ENCODE peak calls at places on chromosomes 2 and 18, in four cellular contexts. One of them, this sample, is unnamed.
A peak's percentile ranks its signal among the peaks of the same experiment; 100 is the strongest.

GRCh38 chr2:124699001-124699565 is 674.0 kb downstream of the CNTNAP5 start:
- DNase-seq in CD4-positive, alpha-beta memory T cell: no peak
- DNase-seq in brain microvascular endothelial cell: no peak
- DNase-seq in CD4-positive, alpha-beta T cell: no peak
- DNase-seq in this sample: no peak

GRCh38 chr2:52117299-52117698 is 1085.4 kb upstream of the NRXN1 start:
- DNase-seq in CD4-positive, alpha-beta memory T cell: no peak
- DNase-seq in CD4-positive, alpha-beta T cell: no peak
- DNase-seq in brain microvascular endothelial cell: peak; percentile 9
- DNase-seq in this sample: no peak

GRCh38 chr2:197309369-197310231 is 980 bp downstream of the ANKRD44 start:
- DNase-seq in CD4-positive, alpha-beta memory T cell: peak; percentile 63
- DNase-seq in brain microvascular endothelial cell: no peak
- DNase-seq in CD4-positive, alpha-beta T cell: peak; percentile 46
- DNase-seq in this sample: no peak

GRCh38 chr2:126880825-126881224 is 17.9 kb upstream of the TEX51 start:
- DNase-seq in CD4-positive, alpha-beta T cell: no peak
- DNase-seq in brain microvascular endothelial cell: no peak
- DNase-seq in CD4-positive, alpha-beta memory T cell: no peak
- DNase-seq in this sample: no peak

GRCh38 chr2:33412920-33413319 is 63.5 kb upstream of the RASGRP3 start:
- DNase-seq in brain microvascular endothelial cell: peak; percentile 61
- DNase-seq in CD4-positive, alpha-beta T cell: no peak
- DNase-seq in CD4-positive, alpha-beta memory T cell: no peak
- DNase-seq in this sample: no peak

GRCh38 chr2:29281585-29281984 is 166.4 kb downstream of the CLIP4 start:
- DNase-seq in CD4-positive, alpha-beta memory T cell: no peak
- DNase-seq in CD4-positive, alpha-beta T cell: no peak
- DNase-seq in brain microvascular endothelial cell: peak; percentile 73
- DNase-seq in this sample: no peak

GRCh38 chr2:41355794-41356193 is 692.0 kb upstream of the PKDCC start:
- DNase-seq in CD4-positive, alpha-beta T cell: no peak
- DNase-seq in CD4-positive, alpha-beta memory T cell: no peak
- DNase-seq in brain microvascular endothelial cell: no peak
- DNase-seq in this sample: no peak

GRCh38 chr2:178419123-178419522 is 31.9 kb downstream of the PRKRA start:
- DNase-seq in brain microvascular endothelial cell: peak; percentile 31
- DNase-seq in CD4-positive, alpha-beta memory T cell: no peak
- DNase-seq in CD4-positive, alpha-beta T cell: no peak
- DNase-seq in this sample: no peak

GRCh38 chr2:120949027-120949956 is 213.6 kb downstream of the GLI2 start:
- DNase-seq in CD4-positive, alpha-beta memory T cell: no peak
- DNase-seq in brain microvascular endothelial cell: no peak
- DNase-seq in CD4-positive, alpha-beta T cell: no peak
- DNase-seq in this sample: peak; percentile 9

GRCh38 chr2:145744541-145745386 is 1224.8 kb upstream of the ZEB2 start:
- DNase-seq in CD4-positive, alpha-beta memory T cell: no peak
- DNase-seq in CD4-positive, alpha-beta T cell: no peak
- DNase-seq in brain microvascular endothelial cell: peak; percentile 94
- DNase-seq in this sample: no peak

GRCh38 chr2:130869441-130870160 is 32.9 kb downstream of the ARHGEF4 start:
- DNase-seq in brain microvascular endothelial cell: no peak
- DNase-seq in CD4-positive, alpha-beta T cell: no peak
- DNase-seq in CD4-positive, alpha-beta memory T cell: no peak
- DNase-seq in this sample: no peak

GRCh38 chr2:106719222-106719621 is 166.7 kb downstream of the ST6GAL2 start:
- DNase-seq in brain microvascular endothelial cell: no peak
- DNase-seq in CD4-positive, alpha-beta memory T cell: no peak
- DNase-seq in CD4-positive, alpha-beta T cell: no peak
- DNase-seq in this sample: no peak

GRCh38 chr18:53946561-53946960 is 277.9 kb downstream of the MBD2 start:
- DNase-seq in brain microvascular endothelial cell: no peak
- DNase-seq in CD4-positive, alpha-beta memory T cell: no peak
- DNase-seq in CD4-positive, alpha-beta T cell: no peak
- DNase-seq in this sample: no peak

GRCh38 chr2:172086349-172087190 is 1.3 kb downstream of the DLX1 start:
- DNase-seq in brain microvascular endothelial cell: no peak
- DNase-seq in CD4-positive, alpha-beta memory T cell: peak; percentile 68
- DNase-seq in CD4-positive, alpha-beta T cell: peak; percentile 54
- DNase-seq in this sample: peak; percentile 42

GRCh38 chr2:172089005-172089504 is 3.7 kb downstream of the DLX1 start:
- DNase-seq in brain microvascular endothelial cell: no peak
- DNase-seq in CD4-positive, alpha-beta memory T cell: peak; percentile 8
- DNase-seq in CD4-positive, alpha-beta T cell: no peak
- DNase-seq in this sample: no peak

GRCh38 chr2:172088245-172089004 is 3.1 kb downstream of the DLX1 start:
- DNase-seq in brain microvascular endothelial cell: no peak
- DNase-seq in CD4-positive, alpha-beta memory T cell: no peak
- DNase-seq in CD4-positive, alpha-beta T cell: no peak
- DNase-seq in this sample: no peak

GRCh38 chr2:172087191-172087779 is 2.0 kb downstream of the DLX1 start:
- DNase-seq in CD4-positive, alpha-beta T cell: no peak
- DNase-seq in brain microvascular endothelial cell: no peak
- DNase-seq in CD4-positive, alpha-beta memory T cell: no peak
- DNase-seq in this sample: no peak

DNA sequence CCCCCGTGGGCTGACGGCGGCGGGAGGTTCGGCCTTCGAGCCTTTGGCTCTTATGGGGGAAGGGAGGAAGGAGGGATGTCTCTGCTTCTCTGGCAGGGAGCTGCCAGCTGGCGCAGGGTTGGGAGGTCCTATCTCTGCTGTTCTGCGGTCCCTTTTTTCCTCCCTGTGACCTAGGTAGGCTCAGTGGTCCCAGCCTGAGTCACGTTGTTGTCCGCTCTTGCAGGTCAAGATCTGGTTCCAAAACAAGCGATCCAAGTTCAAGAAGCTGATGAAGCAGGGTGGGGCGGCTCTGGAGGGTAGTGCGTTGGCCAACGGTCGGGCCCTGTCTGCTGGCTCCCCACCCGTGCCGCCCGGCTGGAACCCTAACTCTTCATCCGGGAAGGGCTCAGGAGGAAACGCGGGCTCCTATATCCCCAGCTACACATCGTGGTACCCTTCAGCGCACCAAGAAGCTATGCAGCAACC is 2.5 kb downstream of the DLX1 start:
- DNase-seq in brain microvascular endothelial cell: no peak
- DNase-seq in CD4-positive, alpha-beta memory T cell: peak; percentile 23
- DNase-seq in CD4-positive, alpha-beta T cell: no peak
- DNase-seq in this sample: no peak
- H3K27ac ChIP-seq in brain microvascular endothelial cell: no peak overlapping the region
- H3K27ac ChIP-seq in CD4-positive, alpha-beta memory T cell: no peak overlapping the region
- H3K27ac ChIP-seq in CD4-positive, alpha-beta T cell: no peak overlapping the region
- H3K27ac ChIP-seq in this sample: no peak overlapping the region

GRCh38 chr2:68391099-68391498 is 26.0 kb downstream of the PLEK start:
- DNase-seq in brain microvascular endothelial cell: no peak
- DNase-seq in CD4-positive, alpha-beta T cell: no peak
- DNase-seq in CD4-positive, alpha-beta memory T cell: no peak
- DNase-seq in this sample: peak; percentile 87
- H3K27ac ChIP-seq in brain microvascular endothelial cell: no peak overlapping the region
- H3K27ac ChIP-seq in CD4-positive, alpha-beta T cell: no peak overlapping the region
- H3K27ac ChIP-seq in CD4-positive, alpha-beta memory T cell: no peak overlapping the region
- H3K27ac ChIP-seq in this sample: peak overlapping the region; percentile 39

GRCh38 chr18:63551769-63552168 is 9.6 kb downstream of the SERPINB12 start:
- DNase-seq in CD4-positive, alpha-beta T cell: no peak
- DNase-seq in CD4-positive, alpha-beta memory T cell: no peak
- DNase-seq in brain microvascular endothelial cell: no peak
- DNase-seq in this sample: no peak
- H3K27ac ChIP-seq in CD4-positive, alpha-beta T cell: no peak overlapping the region
- H3K27ac ChIP-seq in CD4-positive, alpha-beta memory T cell: no peak overlapping the region
- H3K27ac ChIP-seq in brain microvascular endothelial cell: no peak overlapping the region
- H3K27ac ChIP-seq in this sample: no peak overlapping the region

GRCh38 chr2:25184254-25184653 is 15.9 kb upstream of the POMC start:
- DNase-seq in CD4-positive, alpha-beta memory T cell: no peak
- DNase-seq in brain microvascular endothelial cell: no peak
- DNase-seq in CD4-positive, alpha-beta T cell: no peak
- DNase-seq in this sample: no peak
- H3K27ac ChIP-seq in CD4-positive, alpha-beta memory T cell: no peak overlapping the region
- H3K27ac ChIP-seq in brain microvascular endothelial cell: no peak overlapping the region
- H3K27ac ChIP-seq in CD4-positive, alpha-beta T cell: no peak overlapping the region
- H3K27ac ChIP-seq in this sample: no peak overlapping the region

DNA sequence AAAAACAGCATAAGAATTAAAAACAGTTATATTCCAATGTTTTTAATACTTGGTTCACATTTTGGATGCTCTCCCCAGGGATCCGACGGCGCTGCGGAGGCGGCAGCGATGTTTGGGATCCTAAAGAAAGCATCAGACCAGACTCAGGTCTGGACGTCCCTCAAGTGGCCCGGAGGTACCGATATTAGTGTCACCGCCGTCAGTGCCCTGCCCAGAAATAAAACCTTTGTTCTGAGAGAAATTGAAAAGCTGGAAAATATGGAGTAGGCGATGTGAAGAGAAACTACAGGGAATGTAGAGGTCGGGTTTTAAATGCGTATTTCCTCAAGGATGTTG is 645 bp upstream of the TBC1D8 start:
- DNase-seq in CD4-positive, alpha-beta memory T cell: no peak
- DNase-seq in CD4-positive, alpha-beta T cell: no peak
- DNase-seq in brain microvascular endothelial cell: no peak
- DNase-seq in this sample: no peak
- H3K27ac ChIP-seq in CD4-positive, alpha-beta memory T cell: no peak overlapping the region
- H3K27ac ChIP-seq in CD4-positive, alpha-beta T cell: no peak overlapping the region
- H3K27ac ChIP-seq in brain microvascular endothelial cell: no peak overlapping the region
- H3K27ac ChIP-seq in this sample: peak overlapping the region; percentile 45

GRCh38 chr18:3455938-3456685 is 6.1 kb downstream of the TGIF1 start:
- DNase-seq in brain microvascular endothelial cell: no peak
- DNase-seq in CD4-positive, alpha-beta memory T cell: no peak
- DNase-seq in CD4-positive, alpha-beta T cell: no peak
- DNase-seq in this sample: no peak

GRCh38 chr18:3458952-3459853 is 9.2 kb downstream of the TGIF1 start:
- DNase-seq in CD4-positive, alpha-beta T cell: no peak
- DNase-seq in brain microvascular endothelial cell: no peak
- DNase-seq in CD4-positive, alpha-beta memory T cell: peak; percentile 42
- DNase-seq in this sample: no peak

GRCh38 chr18:3456686-3457069 is 6.7 kb downstream of the TGIF1 start:
- DNase-seq in CD4-positive, alpha-beta memory T cell: no peak
- DNase-seq in brain microvascular endothelial cell: no peak
- DNase-seq in CD4-positive, alpha-beta T cell: no peak
- DNase-seq in this sample: no peak

GRCh38 chr18:3458378-3458777 is 8.4 kb downstream of the TGIF1 start:
- DNase-seq in CD4-positive, alpha-beta T cell: peak; percentile 8
- DNase-seq in brain microvascular endothelial cell: no peak
- DNase-seq in CD4-positive, alpha-beta memory T cell: peak; percentile 54
- DNase-seq in this sample: no peak

DNA sequence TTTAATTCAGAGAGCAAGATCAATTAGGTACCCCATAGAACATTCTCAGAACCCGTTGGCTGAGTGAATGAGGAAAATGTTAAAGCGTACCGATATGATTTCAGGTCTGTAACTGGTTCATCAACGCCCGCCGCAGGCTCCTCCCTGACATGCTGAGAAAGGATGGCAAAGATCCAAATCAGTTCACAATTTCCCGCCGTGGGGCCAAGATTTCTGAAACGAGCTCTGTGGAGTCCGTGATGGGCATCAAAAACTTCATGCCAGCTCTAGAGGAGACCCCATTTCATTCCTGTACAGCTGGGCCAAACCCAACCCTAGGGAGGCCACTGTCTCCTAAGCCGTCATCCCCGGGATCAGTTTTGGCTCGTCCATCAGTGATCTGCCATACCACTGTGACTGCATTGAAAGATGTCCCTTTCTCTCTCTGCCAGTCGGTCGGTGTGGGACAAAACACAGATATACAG is 7.3 kb downstream of the TGIF1 start:
- DNase-seq in brain microvascular endothelial cell: no peak
- DNase-seq in CD4-positive, alpha-beta T cell: no peak
- DNase-seq in CD4-positive, alpha-beta memory T cell: no peak
- DNase-seq in this sample: no peak
- H3K27ac ChIP-seq in brain microvascular endothelial cell: no peak overlapping the region
- H3K27ac ChIP-seq in CD4-positive, alpha-beta T cell: no peak overlapping the region
- H3K27ac ChIP-seq in CD4-positive, alpha-beta memory T cell: no peak overlapping the region
- H3K27ac ChIP-seq in this sample: no peak overlapping the region

GRCh38 chr18:45506951-45507350 is 108.3 kb upstream of the SLC14A2 start:
- DNase-seq in CD4-positive, alpha-beta T cell: no peak
- DNase-seq in CD4-positive, alpha-beta memory T cell: no peak
- DNase-seq in brain microvascular endothelial cell: no peak
- DNase-seq in this sample: no peak

GRCh38 chr18:45505497-45506206 is 109.6 kb upstream of the SLC14A2 start:
- DNase-seq in CD4-positive, alpha-beta memory T cell: no peak
- DNase-seq in CD4-positive, alpha-beta T cell: no peak
- DNase-seq in brain microvascular endothelial cell: no peak
- DNase-seq in this sample: no peak

GRCh38 chr18:45503988-45504387 is 111.3 kb upstream of the SLC14A2 start:
- DNase-seq in brain microvascular endothelial cell: no peak
- DNase-seq in CD4-positive, alpha-beta memory T cell: no peak
- DNase-seq in CD4-positive, alpha-beta T cell: no peak
- DNase-seq in this sample: no peak

GRCh38 chr18:45509535-45509934 is 105.7 kb upstream of the SLC14A2 start:
- DNase-seq in brain microvascular endothelial cell: no peak
- DNase-seq in CD4-positive, alpha-beta T cell: no peak
- DNase-seq in CD4-positive, alpha-beta memory T cell: no peak
- DNase-seq in this sample: no peak
- H3K27ac ChIP-seq in brain microvascular endothelial cell: no peak overlapping the region
- H3K27ac ChIP-seq in CD4-positive, alpha-beta T cell: no peak overlapping the region
- H3K27ac ChIP-seq in CD4-positive, alpha-beta memory T cell: no peak overlapping the region
- H3K27ac ChIP-seq in this sample: no peak overlapping the region